ENCODE peak calls at places on chromosomes 7 and 10, in six cellular contexts. F is HepG2, E is small intestine, J is pancreas, V is ascending aorta, C is stomach. B is an unnamed sample.

GRCh38 chr10:79068203-79068561 is 584 bp upstream of the ZMIZ1 start:
- DNase-seq in J (no peak), V (no peak), C (no peak), E (no peak), F (no peak), B (no peak)

GRCh38 chr7:142553216-142553615 is 196.1 kb upstream of the PRSS1 start:
- DNase-seq in J (no peak), C (no peak), F (no peak), E (no peak), V (no peak), B (no peak)

GRCh38 chr10:683448-684071 is 5.9 kb downstream of the DIP2C start:
- DNase-seq in V (peak; percentile 89), C (no peak), E (no peak), J (no peak), F (no peak), B (no peak)

GRCh38 chr7:64628192-64628591 is 37.7 kb upstream of the ZNF107 start:
- DNase-seq in F (no peak), V (no peak), C (no peak), J (no peak), E (no peak), B (no peak)

GRCh38 chr10:62738916-62739315 is 65.6 kb upstream of the ADO start:
- DNase-seq in F (no peak), C (no peak), E (no peak), J (no peak), V (no peak), B (no peak)

GRCh38 chr10:97651773-97652172 is 11.3 kb downstream of the PI4K2A start:
- DNase-seq in J (no peak), V (no peak), F (no peak), C (no peak), E (no peak), B (no peak)

GRCh38 chr7:35718047-35718446 is 23.1 kb upstream of the HERPUD2 start:
- DNase-seq in E (no peak), F (no peak), J (no peak), V (no peak), C (no peak), B (no peak)

GRCh38 chr10:73495884-73496674 is at the start of gene PPP3CB:
- DNase-seq in F (peak; percentile 92), V (peak; percentile 95), C (peak; percentile 91), E (peak; percentile 95), J (peak; percentile 89), B (peak; percentile 62)

GRCh38 chr10:98028168-98028770 is 2.2 kb downstream of the CRTAC1 start:
- DNase-seq in V (no peak), J (peak; percentile 46), F (peak; percentile 33), C (peak; percentile 57), E (peak; percentile 59), B (no peak)

GRCh38 chr10:30583778-30584415 is 45.7 kb downstream of the LYZL2 start:
- DNase-seq in F (peak; percentile 84), V (peak; percentile 84), C (peak; percentile 80), J (peak; percentile 82), E (peak; percentile 88), B (no peak)

GRCh38 chr7:14425559-14425958 is 436.1 kb upstream of the ETV1 start:
- DNase-seq in V (no peak), J (no peak), E (no peak), F (no peak), C (no peak), B (no peak)

GRCh38 chr7:132509667-132510066 is 66.6 kb downstream of the PLXNA4 start:
- DNase-seq in E (no peak), C (no peak), V (no peak), F (no peak), J (no peak), B (no peak)

GRCh38 chr7:51644216-51644615 is 327.6 kb upstream of the COBL start:
- DNase-seq in V (no peak), J (no peak), C (no peak), E (peak; percentile 57), F (no peak), B (no peak)

GRCh38 chr10:29859521-29860130 is 199.8 kb downstream of the JCAD start:
- DNase-seq in E (no peak), V (peak; percentile 72), F (no peak), J (no peak), C (no peak), B (no peak)

DNA sequence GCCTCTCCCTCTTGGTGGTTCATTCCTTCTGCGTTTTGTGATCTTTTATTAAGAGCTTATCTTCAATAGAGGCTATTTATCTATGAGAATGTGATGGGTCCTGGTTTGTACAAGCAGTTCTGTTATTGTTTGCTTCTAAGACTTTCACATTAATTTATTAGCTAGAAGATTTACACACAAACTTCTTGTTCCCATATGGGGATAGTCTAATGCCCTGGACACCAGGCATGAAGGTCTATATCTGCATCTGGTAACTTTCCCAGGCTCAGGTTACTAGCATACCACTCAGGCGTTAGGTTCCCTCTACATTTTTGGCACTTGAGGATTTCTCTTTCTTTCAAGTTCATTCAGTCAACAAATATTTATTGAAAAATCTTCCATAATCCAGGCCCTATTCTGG is 7.7 kb downstream of the XPNPEP1 start:
- DNase-seq in C (no peak), J (peak; percentile 55), F (no peak), V (no peak), E (no peak), B (no peak)
- H3K27ac ChIP-seq in C (peak overlapping the region; percentile 36), J (peak overlapping the region; percentile 81), F (peak overlapping the region; percentile 17), V (peak overlapping the region; percentile 1), E (peak overlapping the region; percentile 82), B (no peak overlapping the region)

DNA sequence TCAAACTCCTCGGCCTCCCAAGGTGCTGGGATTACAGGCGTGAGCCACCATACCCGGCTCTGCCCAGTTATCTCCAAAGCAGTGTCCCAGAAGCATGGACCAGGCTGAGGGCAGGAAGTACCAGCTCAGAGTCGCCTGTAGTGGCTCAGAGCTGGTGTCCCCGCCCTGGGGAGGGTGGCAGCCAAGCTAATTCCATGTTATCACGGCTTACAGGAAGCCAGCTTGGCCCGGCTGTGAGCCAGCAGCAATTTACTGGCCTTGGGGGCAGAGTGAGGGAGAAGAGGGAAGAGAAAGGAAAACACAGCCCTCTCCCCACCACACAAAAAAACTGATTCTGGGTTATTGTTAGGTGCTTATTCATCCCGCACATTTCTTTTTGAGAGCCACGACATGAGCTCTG is 88.1 kb downstream of the HIP1 start:
- DNase-seq in E (peak; percentile 58), J (peak; percentile 28), C (peak; percentile 66), V (peak; percentile 78), F (no peak), B (no peak)
- H3K27ac ChIP-seq in E (no peak overlapping the region), J (no peak overlapping the region), C (peak overlapping the region; percentile 52), V (peak overlapping the region; percentile 82), F (no peak overlapping the region), B (peak overlapping the region; percentile 68)

GRCh38 chr10:107561136-107561650 is 396.7 kb upstream of the SORCS1 start:
- DNase-seq in E (no peak), V (no peak), F (no peak), C (no peak), J (no peak), B (no peak)
- H3K27ac ChIP-seq in E (no peak overlapping the region), V (no peak overlapping the region), F (no peak overlapping the region), C (no peak overlapping the region), J (no peak overlapping the region), B (no peak overlapping the region)

GRCh38 chr10:35685402-35685801 is 43.3 kb upstream of the FZD8 start:
- DNase-seq in J (no peak), E (peak; percentile 59), F (peak; percentile 82), V (no peak), C (no peak), B (no peak)
- H3K27ac ChIP-seq in J (peak overlapping the region; percentile 22), E (no peak overlapping the region), F (no peak overlapping the region), V (no peak overlapping the region), C (peak overlapping the region; percentile 30), B (no peak overlapping the region)

DNA sequence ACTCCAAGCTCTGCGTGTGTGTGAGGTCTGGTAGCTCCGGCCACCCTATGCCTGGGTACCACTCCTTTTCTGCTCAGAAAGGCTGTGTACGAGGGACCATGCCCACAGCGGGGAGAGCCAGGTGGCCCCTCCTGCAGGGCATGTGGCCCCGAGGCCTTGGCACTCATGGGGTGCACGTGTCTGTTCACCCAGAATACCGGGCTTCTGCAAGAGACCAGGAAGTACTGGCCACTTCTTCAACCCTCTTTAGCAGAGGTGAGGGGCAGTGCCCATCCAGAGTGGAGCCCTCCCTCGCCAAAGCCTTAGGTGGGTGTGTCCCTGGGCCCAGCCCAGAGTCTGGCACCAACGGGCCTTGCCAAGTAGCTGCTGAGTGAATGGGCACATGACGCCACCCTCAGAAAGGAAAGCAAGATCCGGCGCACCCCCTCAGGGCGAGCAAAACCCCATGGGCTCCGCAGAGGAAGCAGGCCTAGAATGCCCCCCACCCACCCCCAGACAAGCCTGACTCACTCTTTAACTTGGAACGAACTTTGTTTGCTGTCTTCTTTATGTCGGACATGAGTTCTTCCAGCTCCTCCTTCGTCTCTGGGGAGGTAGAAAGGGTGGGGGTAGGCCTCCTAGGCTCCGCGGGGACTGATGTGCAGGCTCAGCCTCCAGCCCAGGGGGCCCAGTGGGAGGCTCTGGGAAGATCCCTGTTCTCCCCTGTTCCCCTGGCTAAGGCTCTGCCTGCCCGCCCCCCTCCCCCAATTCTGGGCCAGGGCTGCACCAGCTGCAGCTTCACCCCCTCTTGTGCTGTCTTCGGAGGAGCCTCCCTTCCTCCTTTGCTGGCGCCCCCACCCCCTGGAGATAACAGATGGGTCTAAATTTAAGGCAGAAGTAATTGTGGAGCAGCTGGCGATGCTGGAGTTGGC is 14.6 kb downstream of the STX1A start:
- DNase-seq in F (no peak), C (no peak), V (peak; percentile 78), E (no peak), J (no peak), B (no peak)
- H3K27ac ChIP-seq in F (no peak overlapping the region), C (peak overlapping the region; percentile 53), V (peak overlapping the region; percentile 63), E (no peak overlapping the region), J (no peak overlapping the region), B (peak overlapping the region; percentile 54)

DNA sequence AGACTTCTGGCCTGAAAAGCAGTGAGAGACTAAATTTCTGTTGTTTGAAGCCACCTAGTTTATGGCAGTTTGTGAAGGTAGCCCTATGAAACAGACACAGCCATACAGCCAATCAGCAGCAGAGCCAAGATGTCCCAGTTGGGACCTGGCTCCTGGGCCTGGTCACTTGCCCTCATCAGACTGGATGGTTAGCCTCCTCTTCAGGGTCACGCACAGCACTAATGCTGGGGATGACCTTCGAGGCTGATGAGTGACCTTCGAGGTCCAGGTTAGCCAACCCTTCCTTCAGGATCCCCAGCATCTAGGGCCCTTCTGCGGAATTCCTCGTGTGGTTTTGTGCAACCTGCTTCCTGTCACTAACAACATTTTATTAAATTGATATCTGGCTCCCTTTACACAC is 229.7 kb downstream of the FANK1 start:
- DNase-seq in C (no peak), V (peak; percentile 19), J (no peak), E (no peak), F (no peak), B (no peak)
- H3K27ac ChIP-seq in C (no peak overlapping the region), V (no peak overlapping the region), J (no peak overlapping the region), E (no peak overlapping the region), F (no peak overlapping the region), B (no peak overlapping the region)

GRCh38 chr7:44622342-44623151 is 16.1 kb downstream of the OGDH start:
- DNase-seq in C (no peak), J (no peak), E (peak; percentile 87), F (peak; percentile 71), V (no peak), B (no peak)
- H3K27ac ChIP-seq in C (peak overlapping the region; percentile 81), J (peak overlapping the region; percentile 61), E (peak overlapping the region; percentile 89), F (peak overlapping the region; percentile 74), V (peak overlapping the region; percentile 3), B (peak overlapping the region; percentile 61)

DNA sequence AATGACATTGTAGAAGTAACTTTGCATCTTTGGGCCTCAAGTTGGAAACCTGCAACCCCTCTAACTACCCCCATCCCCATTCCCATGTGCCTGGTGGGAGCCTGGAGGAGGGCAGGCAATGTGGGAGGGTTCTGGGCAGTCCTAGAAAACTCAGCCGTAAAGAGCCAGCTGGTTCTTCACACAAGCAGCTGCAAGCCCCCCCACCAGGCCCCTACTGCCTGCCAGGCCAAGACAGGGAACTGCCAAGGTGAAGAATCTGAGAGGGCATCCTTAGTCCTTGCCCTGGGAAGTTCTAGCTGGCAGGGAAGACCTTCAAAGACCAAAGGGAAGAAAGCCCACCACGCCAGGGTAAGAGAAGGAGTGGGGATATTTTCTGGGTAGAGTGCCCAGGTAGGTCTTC is 12.2 kb upstream of the INMT start:
- DNase-seq in E (no peak), C (no peak), J (no peak), F (no peak), V (no peak), B (no peak)
- H3K27ac ChIP-seq in E (no peak overlapping the region), C (no peak overlapping the region), J (no peak overlapping the region), F (no peak overlapping the region), V (no peak overlapping the region), B (no peak overlapping the region)

B was measured in esophagus squamous epithelium.